ENCODE peak calls at places on chromosomes 2 and 18, in five cellular contexts. One of them, this sample, is unnamed.

GRCh38 chr2:129297430-129297829 is 682.0 kb upstream of the RAB6C start:
- DNase-seq in pancreas: no peak
- DNase-seq in bronchial epithelial cell: no peak
- DNase-seq in mammary epithelial cell: no peak
- DNase-seq in AG04449: no peak
- DNase-seq in this sample: no peak

GRCh38 chr2:11692966-11693521 is 23.0 kb upstream of the NTSR2 start:
- DNase-seq in pancreas: no peak
- DNase-seq in AG04449: no peak
- DNase-seq in bronchial epithelial cell: peak; percentile 60
- DNase-seq in mammary epithelial cell: peak; percentile 57
- DNase-seq in this sample: peak; percentile 25

GRCh38 chr2:51511002-51511401 is 479.1 kb upstream of the NRXN1 start:
- DNase-seq in mammary epithelial cell: no peak
- DNase-seq in AG04449: no peak
- DNase-seq in bronchial epithelial cell: no peak
- DNase-seq in pancreas: no peak
- DNase-seq in this sample: no peak

GRCh38 chr2:136139601-136140000 is 21.7 kb upstream of the CXCR4 start:
- DNase-seq in pancreas: no peak
- DNase-seq in bronchial epithelial cell: no peak
- DNase-seq in AG04449: no peak
- DNase-seq in mammary epithelial cell: no peak
- DNase-seq in this sample: no peak

GRCh38 chr2:170006592-170007327 is 171.2 kb upstream of the MYO3B start:
- DNase-seq in bronchial epithelial cell: peak; percentile 4
- DNase-seq in AG04449: no peak
- DNase-seq in pancreas: no peak
- DNase-seq in mammary epithelial cell: no peak
- DNase-seq in this sample: no peak

GRCh38 chr2:174399171-174399570 is 3.6 kb downstream of the SCRN3 start:
- DNase-seq in bronchial epithelial cell: no peak
- DNase-seq in mammary epithelial cell: no peak
- DNase-seq in AG04449: peak; percentile 12
- DNase-seq in pancreas: no peak
- DNase-seq in this sample: no peak

GRCh38 chr18:21656402-21656801 is 44.3 kb downstream of the SNRPD1 start:
- DNase-seq in AG04449: peak; percentile 4
- DNase-seq in pancreas: no peak
- DNase-seq in bronchial epithelial cell: peak; percentile 49
- DNase-seq in mammary epithelial cell: no peak
- DNase-seq in this sample: no peak

GRCh38 chr18:9413586-9413985 is 61.7 kb upstream of the RALBP1 start:
- DNase-seq in pancreas: no peak
- DNase-seq in AG04449: peak; percentile 84
- DNase-seq in bronchial epithelial cell: no peak
- DNase-seq in mammary epithelial cell: no peak
- DNase-seq in this sample: no peak

GRCh38 chr2:29724282-29724681 is 197.1 kb downstream of the ALK start:
- DNase-seq in mammary epithelial cell: no peak
- DNase-seq in AG04449: no peak
- DNase-seq in bronchial epithelial cell: no peak
- DNase-seq in pancreas: no peak
- DNase-seq in this sample: no peak

GRCh38 chr18:65091737-65092329 is 659.0 kb upstream of the CDH7 start:
- DNase-seq in bronchial epithelial cell: peak; percentile 45
- DNase-seq in pancreas: no peak
- DNase-seq in mammary epithelial cell: no peak
- DNase-seq in AG04449: no peak
- DNase-seq in this sample: no peak

GRCh38 chr2:238380785-238381184 is 45.9 kb upstream of the ASB1 start:
- DNase-seq in pancreas: no peak
- DNase-seq in AG04449: no peak
- DNase-seq in bronchial epithelial cell: peak; percentile 97
- DNase-seq in mammary epithelial cell: peak; percentile 91
- DNase-seq in this sample: no peak

GRCh38 chr18:11308499-11308898 is 159.1 kb upstream of the PIEZO2 start:
- DNase-seq in mammary epithelial cell: peak; percentile 8
- DNase-seq in bronchial epithelial cell: no peak
- DNase-seq in pancreas: no peak
- DNase-seq in AG04449: no peak
- DNase-seq in this sample: no peak

GRCh38 chr18:56545539-56545938 is 92.9 kb downstream of the TXNL1 start:
- DNase-seq in mammary epithelial cell: no peak
- DNase-seq in AG04449: no peak
- DNase-seq in bronchial epithelial cell: peak; percentile 43
- DNase-seq in pancreas: no peak
- DNase-seq in this sample: no peak

DNA sequence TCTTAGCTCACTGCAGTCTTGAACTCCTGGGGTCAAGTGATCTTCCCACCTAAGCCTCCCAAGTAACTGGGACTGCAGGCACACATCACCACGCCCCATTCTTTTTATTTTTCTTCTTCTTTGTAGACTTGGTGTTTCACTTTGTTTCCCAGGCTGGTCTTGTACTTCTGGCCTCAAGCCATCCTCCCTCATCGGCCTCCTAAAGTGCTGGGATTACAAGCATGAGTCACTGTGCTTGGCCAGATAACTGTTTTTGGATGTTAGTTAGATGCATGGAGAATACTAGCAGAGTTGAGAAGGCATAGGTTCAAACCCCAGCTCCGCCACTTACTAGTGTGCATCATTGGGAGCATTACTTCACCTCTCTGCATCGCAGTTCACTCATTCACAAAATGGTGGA is 88.3 kb downstream of the TXNL1 start:
- DNase-seq in pancreas: no peak
- DNase-seq in mammary epithelial cell: no peak
- DNase-seq in AG04449: no peak
- DNase-seq in bronchial epithelial cell: no peak
- DNase-seq in this sample: no peak
- TF ChIP-seq CTCF in pancreas: no peak
- TF ChIP-seq CTCF in mammary epithelial cell: no peak
- TF ChIP-seq CTCF in AG04449: no peak
- TF ChIP-seq CTCF in bronchial epithelial cell: no peak
- TF ChIP-seq CTCF in this sample: no peak

DNA sequence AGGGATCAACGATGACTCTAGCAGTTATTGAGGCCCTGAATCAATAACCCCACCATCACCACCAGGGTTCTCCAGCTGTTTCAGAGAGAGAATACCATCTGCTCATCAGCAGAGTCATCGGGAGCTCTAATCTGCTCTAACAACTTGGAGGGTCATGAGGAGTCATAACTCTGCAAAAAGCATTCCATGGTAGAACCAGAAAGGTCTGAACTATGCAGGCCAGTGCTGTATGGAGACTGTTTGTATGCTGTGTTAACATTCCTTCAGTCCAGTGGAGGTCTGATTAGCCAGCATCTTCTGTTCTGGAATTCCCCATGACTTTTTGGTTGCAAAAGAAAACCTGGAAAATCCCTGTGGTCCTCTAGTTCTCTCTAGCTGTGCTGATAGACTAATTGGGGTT is 9.4 kb upstream of the ITGB6 start:
- DNase-seq in AG04449: peak; percentile 98
- DNase-seq in pancreas: no peak
- DNase-seq in mammary epithelial cell: peak; percentile 92
- DNase-seq in bronchial epithelial cell: peak; percentile 67
- DNase-seq in this sample: no peak
- TF ChIP-seq CTCF in AG04449: peak; percentile 20
- TF ChIP-seq CTCF in pancreas: no peak
- TF ChIP-seq CTCF in mammary epithelial cell: no peak
- TF ChIP-seq CTCF in bronchial epithelial cell: no peak
- TF ChIP-seq CTCF in this sample: no peak

DNA sequence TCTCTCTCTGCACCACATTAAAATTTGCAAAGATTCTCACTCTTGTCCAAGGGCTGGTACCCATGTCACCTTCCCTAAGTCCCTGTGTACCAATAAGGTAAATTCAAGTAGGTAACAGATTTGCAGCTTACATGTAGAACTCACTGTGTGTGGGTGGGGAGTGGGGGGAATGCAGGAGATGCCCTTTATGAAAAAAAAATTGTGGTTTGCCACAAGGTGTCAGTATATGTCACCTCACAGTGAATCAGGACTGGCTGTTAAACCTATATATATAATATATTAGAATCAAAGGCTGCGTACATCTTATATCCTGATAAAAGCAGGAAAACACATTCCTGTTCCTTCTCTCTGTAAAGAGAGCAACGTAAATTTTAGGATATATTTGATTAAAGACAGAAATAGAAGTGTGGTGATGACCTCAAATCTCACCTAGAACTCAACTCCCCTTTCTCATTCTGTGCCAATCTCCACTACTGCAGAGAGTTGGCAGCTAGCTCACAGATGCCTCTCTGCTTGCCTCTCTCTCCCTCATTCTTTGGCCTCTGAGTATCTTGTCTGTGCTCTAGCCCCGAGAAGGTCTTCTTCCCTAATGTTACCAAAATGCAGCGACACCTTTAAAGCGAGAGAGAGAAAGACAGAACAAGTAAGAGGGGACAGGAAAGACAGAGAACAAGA is 529 bp downstream of the XDH start:
- DNase-seq in AG04449: no peak
- DNase-seq in mammary epithelial cell: no peak
- DNase-seq in pancreas: no peak
- DNase-seq in bronchial epithelial cell: peak; percentile 48
- DNase-seq in this sample: no peak
- TF ChIP-seq CTCF in AG04449: no peak
- TF ChIP-seq CTCF in mammary epithelial cell: peak; percentile 45
- TF ChIP-seq CTCF in pancreas: no peak
- TF ChIP-seq CTCF in bronchial epithelial cell: peak; percentile 34
- TF ChIP-seq CTCF in this sample: no peak

GRCh38 chr18:75043478-75043877 is 165.5 kb downstream of the PTGR3 start:
- DNase-seq in pancreas: no peak
- DNase-seq in AG04449: no peak
- DNase-seq in mammary epithelial cell: no peak
- DNase-seq in bronchial epithelial cell: no peak
- DNase-seq in this sample: no peak

GRCh38 chr18:75044296-75044695 is 164.6 kb downstream of the PTGR3 start:
- DNase-seq in AG04449: no peak
- DNase-seq in pancreas: no peak
- DNase-seq in bronchial epithelial cell: no peak
- DNase-seq in mammary epithelial cell: no peak
- DNase-seq in this sample: no peak

GRCh38 chr18:75044791-75045190 is 164.1 kb downstream of the PTGR3 start:
- DNase-seq in mammary epithelial cell: no peak
- DNase-seq in bronchial epithelial cell: no peak
- DNase-seq in pancreas: no peak
- DNase-seq in AG04449: no peak
- DNase-seq in this sample: no peak

GRCh38 chr18:75045249-75045648 is 163.7 kb downstream of the PTGR3 start:
- DNase-seq in AG04449: no peak
- DNase-seq in bronchial epithelial cell: no peak
- DNase-seq in mammary epithelial cell: no peak
- DNase-seq in pancreas: no peak
- DNase-seq in this sample: no peak

DNA sequence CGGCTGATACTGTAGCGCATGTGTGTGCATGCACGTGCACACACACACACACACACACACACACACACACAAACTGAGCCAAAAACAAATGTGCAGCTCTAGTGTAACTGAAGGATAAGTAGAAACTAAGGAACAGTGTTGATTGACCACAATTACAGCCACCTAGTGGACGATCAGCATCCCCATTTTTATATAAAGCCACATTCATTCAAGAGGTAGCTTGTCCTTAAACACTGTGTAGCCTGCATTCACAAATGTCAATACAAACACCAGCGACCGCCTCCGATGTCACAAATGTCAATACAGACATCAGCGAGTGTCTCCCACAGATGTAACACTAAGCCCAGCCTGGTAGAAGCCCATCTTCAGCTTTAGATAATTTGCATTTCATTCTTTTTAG is 167.4 kb downstream of the PTGR3 start:
- DNase-seq in mammary epithelial cell: peak; percentile 2
- DNase-seq in bronchial epithelial cell: peak; percentile 41
- DNase-seq in pancreas: no peak
- DNase-seq in AG04449: no peak
- DNase-seq in this sample: no peak
- TF ChIP-seq CTCF in mammary epithelial cell: peak; percentile 46
- TF ChIP-seq CTCF in bronchial epithelial cell: peak; percentile 54
- TF ChIP-seq CTCF in pancreas: no peak
- TF ChIP-seq CTCF in AG04449: peak; percentile 29
- TF ChIP-seq CTCF in this sample: no peak

GRCh38 chr18:48295586-48296311 is 113.4 kb downstream of the ZBTB7C start:
- DNase-seq in pancreas: no peak
- DNase-seq in mammary epithelial cell: no peak
- DNase-seq in bronchial epithelial cell: no peak
- DNase-seq in AG04449: no peak
- DNase-seq in this sample: no peak
- TF ChIP-seq CTCF in pancreas: no peak
- TF ChIP-seq CTCF in mammary epithelial cell: peak; percentile 41
- TF ChIP-seq CTCF in bronchial epithelial cell: peak; percentile 55
- TF ChIP-seq CTCF in AG04449: peak; percentile 44
- TF ChIP-seq CTCF in this sample: no peak

GRCh38 chr2:231714639-231715498 is 6.5 kb downstream of the PTMA start:
- DNase-seq in pancreas: peak; percentile 91
- DNase-seq in mammary epithelial cell: peak; percentile 26
- DNase-seq in AG04449: no peak
- DNase-seq in bronchial epithelial cell: peak; percentile 37
- DNase-seq in this sample: peak; percentile 78

GRCh38 chr2:231713738-231714638 is 5.7 kb downstream of the PTMA start:
- DNase-seq in mammary epithelial cell: peak; percentile 74
- DNase-seq in bronchial epithelial cell: peak; percentile 76
- DNase-seq in pancreas: peak; percentile 96
- DNase-seq in AG04449: no peak
- DNase-seq in this sample: peak; percentile 92

GRCh38 chr2:231716641-231717280 is 8.4 kb downstream of the PTMA start:
- DNase-seq in mammary epithelial cell: no peak
- DNase-seq in pancreas: peak; percentile 22
- DNase-seq in bronchial epithelial cell: no peak
- DNase-seq in AG04449: no peak
- DNase-seq in this sample: no peak

GRCh38 chr2:231715988-231716616 is 7.8 kb downstream of the PTMA start:
- DNase-seq in bronchial epithelial cell: no peak
- DNase-seq in AG04449: no peak
- DNase-seq in pancreas: no peak
- DNase-seq in mammary epithelial cell: no peak
- DNase-seq in this sample: no peak

GRCh38 chr2:231715499-231715837 is 7.1 kb downstream of the PTMA start:
- DNase-seq in bronchial epithelial cell: no peak
- DNase-seq in mammary epithelial cell: no peak
- DNase-seq in pancreas: no peak
- DNase-seq in AG04449: no peak
- DNase-seq in this sample: no peak
- TF ChIP-seq CTCF in bronchial epithelial cell: no peak
- TF ChIP-seq CTCF in mammary epithelial cell: no peak
- TF ChIP-seq CTCF in pancreas: peak; percentile 21
- TF ChIP-seq CTCF in AG04449: no peak
- TF ChIP-seq CTCF in this sample: no peak

GRCh38 chr2:121387591-121388325 is 102.8 kb upstream of the TFCP2L1 start:
- DNase-seq in AG04449: no peak
- DNase-seq in pancreas: no peak
- DNase-seq in bronchial epithelial cell: no peak
- DNase-seq in mammary epithelial cell: no peak
- DNase-seq in this sample: no peak
- TF ChIP-seq CTCF in AG04449: no peak
- TF ChIP-seq CTCF in pancreas: no peak
- TF ChIP-seq CTCF in bronchial epithelial cell: no peak
- TF ChIP-seq CTCF in mammary epithelial cell: no peak
- TF ChIP-seq CTCF in this sample: no peak

GRCh38 chr2:61911510-61911909 is 6.0 kb downstream of the COMMD1 start:
- DNase-seq in mammary epithelial cell: peak; percentile 8
- DNase-seq in bronchial epithelial cell: peak; percentile 61
- DNase-seq in AG04449: no peak
- DNase-seq in pancreas: no peak
- DNase-seq in this sample: no peak
- TF ChIP-seq CTCF in mammary epithelial cell: peak; percentile 66
- TF ChIP-seq CTCF in bronchial epithelial cell: peak; percentile 45
- TF ChIP-seq CTCF in AG04449: no peak
- TF ChIP-seq CTCF in pancreas: no peak
- TF ChIP-seq CTCF in this sample: no peak

This sample was measured in natural killer cell.